ENCODE peak calls at places on chromosomes 1 and 21, in six cellular contexts. One of them, this sample, is unnamed.
A peak's percentile ranks its signal among the peaks of the same experiment; 100 is the strongest.

GRCh38 chr1:227734858-227735780 is at the start of the genes JMJD4 and SNAP47:
- DNase-seq in GM12891: peak; percentile 97
- DNase-seq in HepG2: peak; percentile 86
- DNase-seq in K562: peak; percentile 98
- DNase-seq in GM12878: peak; percentile 57
- DNase-seq in H1: peak; percentile 88
- DNase-seq in this sample: peak; percentile 95

GRCh38 chr1:13807213-13807612 is 107.2 kb downstream of the PRDM2 start:
- DNase-seq in GM12891: no peak
- DNase-seq in HepG2: peak; percentile 27
- DNase-seq in H1: no peak
- DNase-seq in GM12878: no peak
- DNase-seq in K562: peak; percentile 57
- DNase-seq in this sample: peak; percentile 47

GRCh38 chr1:178374016-178374415 is 122.7 kb downstream of the CLEC20A start:
- DNase-seq in GM12891: no peak
- DNase-seq in GM12878: no peak
- DNase-seq in H1: no peak
- DNase-seq in K562: no peak
- DNase-seq in HepG2: no peak
- DNase-seq in this sample: no peak

GRCh38 chr1:237879195-237879594 is 11.5 kb downstream of the ZP4 start:
- DNase-seq in HepG2: no peak
- DNase-seq in GM12878: no peak
- DNase-seq in GM12891: no peak
- DNase-seq in K562: no peak
- DNase-seq in H1: no peak
- DNase-seq in this sample: no peak

GRCh38 chr1:95006681-95007080 is 66.1 kb downstream of the ALG14 start:
- DNase-seq in GM12891: no peak
- DNase-seq in H1: no peak
- DNase-seq in K562: no peak
- DNase-seq in HepG2: no peak
- DNase-seq in GM12878: no peak
- DNase-seq in this sample: no peak

GRCh38 chr21:33025106-33025470 is 647 bp upstream of the OLIG2 start:
- DNase-seq in HepG2: no peak
- DNase-seq in GM12891: no peak
- DNase-seq in K562: no peak
- DNase-seq in GM12878: no peak
- DNase-seq in H1: no peak
- DNase-seq in this sample: no peak

GRCh38 chr1:2050793-2051682 is 827 bp downstream of the PRKCZ start:
- DNase-seq in GM12878: no peak
- DNase-seq in H1: no peak
- DNase-seq in K562: no peak
- DNase-seq in GM12891: no peak
- DNase-seq in HepG2: no peak
- DNase-seq in this sample: no peak

GRCh38 chr1:55280731-55281130 is 65.6 kb upstream of the USP24 start:
- DNase-seq in K562: no peak
- DNase-seq in GM12891: no peak
- DNase-seq in HepG2: no peak
- DNase-seq in GM12878: no peak
- DNase-seq in H1: no peak
- DNase-seq in this sample: no peak

GRCh38 chr1:41743361-41743760 is 175.4 kb downstream of the HIVEP3 start:
- DNase-seq in GM12891: no peak
- DNase-seq in GM12878: no peak
- DNase-seq in HepG2: no peak
- DNase-seq in H1: no peak
- DNase-seq in K562: no peak
- DNase-seq in this sample: no peak

GRCh38 chr1:68975534-68975933 is 478.7 kb upstream of the DEPDC1 start:
- DNase-seq in H1: no peak
- DNase-seq in K562: no peak
- DNase-seq in GM12878: no peak
- DNase-seq in GM12891: no peak
- DNase-seq in HepG2: no peak
- DNase-seq in this sample: no peak

GRCh38 chr21:17793675-17794123 is 25.5 kb downstream of the C21orf91 start:
- DNase-seq in H1: no peak
- DNase-seq in K562: no peak
- DNase-seq in GM12878: no peak
- DNase-seq in GM12891: no peak
- DNase-seq in HepG2: no peak
- DNase-seq in this sample: no peak

GRCh38 chr1:156689035-156689959 is 12.1 kb upstream of the NES start:
- DNase-seq in H1: no peak
- DNase-seq in GM12891: peak; percentile 82
- DNase-seq in GM12878: no peak
- DNase-seq in HepG2: peak; percentile 75
- DNase-seq in K562: peak; percentile 87
- DNase-seq in this sample: peak; percentile 86

GRCh38 chr1:15680131-15680530 is 4.0 kb upstream of the PLEKHM2 start:
- DNase-seq in GM12891: no peak
- DNase-seq in GM12878: no peak
- DNase-seq in H1: no peak
- DNase-seq in K562: no peak
- DNase-seq in HepG2: no peak
- DNase-seq in this sample: no peak

GRCh38 chr21:42317826-42318746 is 2.9 kb upstream of the TFF3 start:
- DNase-seq in K562: no peak
- DNase-seq in GM12891: no peak
- DNase-seq in HepG2: no peak
- DNase-seq in GM12878: no peak
- DNase-seq in H1: no peak
- DNase-seq in this sample: no peak

GRCh38 chr1:116498789-116499628 is 71.8 kb downstream of the CD58 start:
- DNase-seq in GM12878: no peak
- DNase-seq in K562: peak; percentile 76
- DNase-seq in H1: peak; percentile 34
- DNase-seq in GM12891: peak; percentile 39
- DNase-seq in HepG2: peak; percentile 68
- DNase-seq in this sample: peak; percentile 32

GRCh38 chr1:234611799-234612351 is 1.9 kb upstream of the IRF2BP2 start:
- DNase-seq in K562: no peak
- DNase-seq in GM12878: no peak
- DNase-seq in HepG2: peak; percentile 96
- DNase-seq in GM12891: no peak
- DNase-seq in H1: no peak
- DNase-seq in this sample: no peak

GRCh38 chr1:53526451-53527101 is 67.4 kb downstream of the DMRTB1 start:
- DNase-seq in H1: no peak
- DNase-seq in HepG2: peak; percentile 65
- DNase-seq in K562: no peak
- DNase-seq in GM12891: no peak
- DNase-seq in GM12878: no peak
- DNase-seq in this sample: no peak

GRCh38 chr1:246571953-246572352 is 5.7 kb downstream of the CNST start:
- DNase-seq in K562: no peak
- DNase-seq in GM12878: no peak
- DNase-seq in HepG2: no peak
- DNase-seq in GM12891: no peak
- DNase-seq in H1: no peak
- DNase-seq in this sample: no peak

GRCh38 chr1:246577082-246577719 is 10.9 kb downstream of the CNST start:
- DNase-seq in H1: no peak
- DNase-seq in K562: no peak
- DNase-seq in GM12891: no peak
- DNase-seq in GM12878: no peak
- DNase-seq in HepG2: no peak
- DNase-seq in this sample: no peak

GRCh38 chr1:246572795-246573194 is 6.5 kb downstream of the CNST start:
- DNase-seq in H1: no peak
- DNase-seq in GM12878: no peak
- DNase-seq in K562: no peak
- DNase-seq in HepG2: no peak
- DNase-seq in GM12891: no peak
- DNase-seq in this sample: no peak

GRCh38 chr1:246576709-246577032 is 10.4 kb downstream of the CNST start:
- DNase-seq in GM12878: no peak
- DNase-seq in HepG2: no peak
- DNase-seq in K562: no peak
- DNase-seq in GM12891: no peak
- DNase-seq in H1: no peak
- DNase-seq in this sample: no peak

GRCh38 chr1:246573481-246573880 is 7.2 kb downstream of the CNST start:
- DNase-seq in GM12891: no peak
- DNase-seq in K562: no peak
- DNase-seq in H1: no peak
- DNase-seq in HepG2: no peak
- DNase-seq in GM12878: no peak
- DNase-seq in this sample: no peak
- TF ChIP-seq TAF1 in GM12891: no peak
- TF ChIP-seq TAF1 in K562: no peak
- TF ChIP-seq TAF1 in H1: no peak
- TF ChIP-seq TAF1 in HepG2: no peak
- TF ChIP-seq TAF1 in GM12878: no peak
- TF ChIP-seq TAF1 in this sample: no peak

GRCh38 chr1:23980006-23980724 is at the start of gene SRSF10:
- DNase-seq in GM12878: peak; percentile 98
- DNase-seq in HepG2: peak; percentile 95
- DNase-seq in H1: peak; percentile 99
- DNase-seq in GM12891: peak; percentile 85
- DNase-seq in K562: peak; percentile 98
- DNase-seq in this sample: peak; percentile 84
- TF ChIP-seq POLR2A in GM12878: peak; percentile 100
- TF ChIP-seq POLR2A in HepG2: peak; percentile 98
- TF ChIP-seq POLR2A in H1: peak; percentile 98
- TF ChIP-seq POLR2A in GM12891: peak; percentile 97
- TF ChIP-seq POLR2A in K562: peak; percentile 99
- TF ChIP-seq POLR2A in this sample: peak; percentile 98

GRCh38 chr1:50257029-50257428 is 148.3 kb downstream of the ELAVL4 start:
- DNase-seq in H1: no peak
- DNase-seq in GM12891: no peak
- DNase-seq in K562: no peak
- DNase-seq in GM12878: no peak
- DNase-seq in HepG2: no peak
- DNase-seq in this sample: no peak

GRCh38 chr1:50246869-50247268 is 138.1 kb downstream of the ELAVL4 start:
- DNase-seq in GM12891: no peak
- DNase-seq in H1: no peak
- DNase-seq in K562: no peak
- DNase-seq in GM12878: no peak
- DNase-seq in HepG2: peak; percentile 3
- DNase-seq in this sample: no peak

GRCh38 chr1:50251592-50252165 is 143.0 kb downstream of the ELAVL4 start:
- DNase-seq in HepG2: no peak
- DNase-seq in K562: no peak
- DNase-seq in H1: no peak
- DNase-seq in GM12878: no peak
- DNase-seq in GM12891: peak; percentile 17
- DNase-seq in this sample: no peak
- TF ChIP-seq TAF1 in HepG2: no peak
- TF ChIP-seq TAF1 in K562: no peak
- TF ChIP-seq TAF1 in H1: no peak
- TF ChIP-seq TAF1 in GM12878: no peak
- TF ChIP-seq TAF1 in GM12891: no peak
- TF ChIP-seq TAF1 in this sample: no peak

GRCh38 chr1:36199934-36200741 is 24.1 kb upstream of the THRAP3 start:
- DNase-seq in K562: no peak
- DNase-seq in GM12878: no peak
- DNase-seq in HepG2: no peak
- DNase-seq in GM12891: no peak
- DNase-seq in H1: no peak
- DNase-seq in this sample: no peak
- TF ChIP-seq POLR2A in K562: no peak
- TF ChIP-seq POLR2A in GM12878: no peak
- TF ChIP-seq POLR2A in HepG2: no peak
- TF ChIP-seq POLR2A in GM12891: no peak
- TF ChIP-seq POLR2A in H1: no peak
- TF ChIP-seq POLR2A in this sample: no peak

GRCh38 chr1:158118713-158119402 is 61.8 kb upstream of the CD1D start:
- DNase-seq in HepG2: no peak
- DNase-seq in K562: no peak
- DNase-seq in GM12878: no peak
- DNase-seq in H1: no peak
- DNase-seq in GM12891: no peak
- DNase-seq in this sample: no peak

GRCh38 chr1:158120254-158120653 is 60.4 kb upstream of the CD1D start:
- DNase-seq in GM12878: no peak
- DNase-seq in GM12891: no peak
- DNase-seq in HepG2: no peak
- DNase-seq in K562: no peak
- DNase-seq in H1: no peak
- DNase-seq in this sample: no peak

GRCh38 chr1:158122823-158123390 is 57.8 kb upstream of the CD1D start:
- DNase-seq in K562: no peak
- DNase-seq in H1: no peak
- DNase-seq in GM12891: no peak
- DNase-seq in GM12878: no peak
- DNase-seq in HepG2: no peak
- DNase-seq in this sample: no peak

GRCh38 chr1:158124034-158124433 is 56.7 kb upstream of the CD1D start:
- DNase-seq in K562: no peak
- DNase-seq in GM12891: no peak
- DNase-seq in HepG2: no peak
- DNase-seq in H1: no peak
- DNase-seq in GM12878: no peak
- DNase-seq in this sample: no peak

GRCh38 chr1:158121604-158122254 is 59.0 kb upstream of the CD1D start:
- DNase-seq in K562: peak; percentile 42
- DNase-seq in H1: no peak
- DNase-seq in GM12891: no peak
- DNase-seq in GM12878: no peak
- DNase-seq in HepG2: peak; percentile 25
- DNase-seq in this sample: no peak
- TF ChIP-seq TAF1 in K562: no peak
- TF ChIP-seq TAF1 in H1: no peak
- TF ChIP-seq TAF1 in GM12891: no peak
- TF ChIP-seq TAF1 in GM12878: no peak
- TF ChIP-seq TAF1 in HepG2: no peak
- TF ChIP-seq TAF1 in this sample: no peak

DNA sequence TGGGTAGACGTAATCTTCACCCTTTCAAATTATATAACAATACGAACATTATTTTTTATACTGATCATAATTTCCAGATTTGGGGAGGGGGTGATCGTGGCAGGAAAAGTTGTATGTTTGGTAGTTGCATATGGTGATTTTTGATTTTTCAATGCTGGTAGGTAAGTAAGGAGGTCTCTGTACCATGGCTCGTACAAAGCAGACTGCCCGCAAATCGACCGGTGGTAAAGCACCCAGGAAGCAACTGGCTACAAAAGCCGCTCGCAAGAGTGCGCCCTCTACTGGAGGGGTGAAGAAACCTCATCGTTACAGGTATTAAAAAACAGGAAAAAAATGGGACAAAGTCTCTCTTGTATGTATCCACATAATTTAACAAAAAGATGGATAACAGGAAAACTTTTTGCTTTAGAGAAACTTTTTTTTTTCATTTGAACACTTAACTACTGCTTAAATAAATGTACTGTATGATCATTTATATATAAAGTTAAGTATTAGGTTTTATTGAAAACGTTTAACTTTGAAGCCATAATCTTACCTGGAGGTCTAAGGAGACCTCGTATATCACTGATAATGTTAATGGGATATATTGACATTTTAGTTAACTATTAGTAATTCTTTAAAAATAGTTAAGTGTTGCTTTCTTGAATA is 1.8 kb downstream of the H3-3A start:
- DNase-seq in H1: no peak
- DNase-seq in GM12878: no peak
- DNase-seq in K562: no peak
- DNase-seq in GM12891: no peak
- DNase-seq in HepG2: peak; percentile 20
- DNase-seq in this sample: no peak
- TF ChIP-seq POLR2A in H1: no peak
- TF ChIP-seq POLR2A in GM12878: no peak
- TF ChIP-seq POLR2A in K562: peak; percentile 76
- TF ChIP-seq POLR2A in GM12891: no peak
- TF ChIP-seq POLR2A in HepG2: no peak
- TF ChIP-seq POLR2A in this sample: no peak